ENCODE peak calls at places on chromosome 21, in seven cellular contexts. B is neural crest cell; X is NB4; R is AG09319; Z is activated naive CD4-positive, alpha-beta T cell treated with anti-CD3 and anti-CD28 coated beads, Interleukin-2, amount 10 ng/mL, durations not matched to agents 7 days and 5 days; P is stimulated activated CD8-positive, alpha-beta memory T cell treated with anti-CD3 and anti-CD28 coated beads, Interleukin-2, amount 100 ng/mL, for 48 hours; H is T-helper 17 cell. F is an unnamed sample.

GRCh38 chr21:25887166-25887565 is 152.4 kb downstream of the GABPA start:
- DNase-seq in P (no peak), B (no peak), R (no peak), X (no peak), Z (no peak), H (no peak), F (no peak)

GRCh38 chr21:39613029-39613934 is 542 bp downstream of the B3GALT5 start:
- DNase-seq in X (no peak), Z (no peak), B (no peak), H (no peak), R (no peak), P (no peak), F (peak)

GRCh38 chr21:14833952-14834351 is 230.8 kb downstream of the NRIP1 start:
- DNase-seq in Z (no peak), R (no peak), P (no peak), X (no peak), H (no peak), B (no peak), F (no peak)

GRCh38 chr21:45640001-45640887 is 3.3 kb upstream of the PCBP3 start:
- DNase-seq in P (no peak), Z (no peak), B (no peak), X (no peak), H (no peak), R (no peak), F (no peak)

GRCh38 chr21:42455196-42455595 is 40.8 kb downstream of the RSPH1 start:
- DNase-seq in P (no peak), H (no peak), B (no peak), R (no peak), X (peak), Z (peak), F (no peak)

GRCh38 chr21:45992311-45993209 is 11.0 kb downstream of the COL6A1 start:
- DNase-seq in R (no peak), P (no peak), H (peak), X (no peak), B (no peak), Z (peak), F (no peak)

GRCh38 chr21:45064618-45065399 is 9.6 kb upstream of the ADARB1 start:
- DNase-seq in X (no peak), B (no peak), P (no peak), Z (no peak), R (no peak), H (no peak), F (peak)

GRCh38 chr21:42082501-42083360 is 11.6 kb downstream of the UMODL1 start:
- DNase-seq in H (no peak), R (no peak), B (no peak), P (no peak), Z (no peak), X (no peak), F (no peak)

GRCh38 chr21:26546698-26547097 is 26.4 kb downstream of the CYYR1 start:
- DNase-seq in H (no peak), Z (no peak), X (no peak), B (no peak), P (no peak), R (no peak), F (no peak)

GRCh38 chr21:42636535-42636914 is 16.9 kb upstream of the PDE9A start:
- DNase-seq in B (no peak), R (peak), P (no peak), H (no peak), X (peak), Z (no peak), F (no peak)

GRCh38 chr21:44990921-44991320 is 51.1 kb downstream of the SLX9 start:
- DNase-seq in H (no peak), R (no peak), X (no peak), Z (no peak), P (no peak), B (no peak), F (no peak)

GRCh38 chr21:44010429-44010828 is 1.7 kb upstream of the TRAPPC10 start:
- DNase-seq in R (no peak), B (no peak), H (no peak), P (no peak), X (peak), Z (no peak), F (no peak)

GRCh38 chr21:43936186-43936967 is 71.4 kb downstream of the AGPAT3 start:
- DNase-seq in R (no peak), X (no peak), P (no peak), Z (no peak), H (no peak), B (no peak), F (peak)

GRCh38 chr21:36415375-36415774 is 30.2 kb downstream of the CHAF1B start:
- DNase-seq in Z (no peak), B (no peak), P (no peak), R (no peak), H (no peak), X (no peak), F (no peak)

F was measured in astrocyte of the hippocampus.